ENCODE peak calls at places on chromosomes 12 and 14, in seven cellular contexts. One of them, this sample, is unnamed.

GRCh38 chr12:25839470-25839869 is 119.0 kb upstream of the RASSF8 start:
- DNase-seq in A549: no peak
- DNase-seq in aorta: no peak
- DNase-seq in HCEC 1CT: peak
- DNase-seq in activated gamma-delta T cell treated with anti-CD3 and anti-CD28 coated beads, Interleukin-2, amount 50 U/mL, for 16 hours: no peak
- DNase-seq in CD8-positive, alpha-beta T cell: no peak
- DNase-seq in stimulated activated CD4-positive, alpha-beta T cell treated with anti-CD3 and anti-CD28 coated beads, Interleukin-2, amount 100 ng/mL, for 48 hours: no peak
- DNase-seq in this sample: no peak

GRCh38 chr12:70667253-70667652 is 30.0 kb upstream of the PTPRB start:
- DNase-seq in A549: no peak
- DNase-seq in aorta: no peak
- DNase-seq in HCEC 1CT: no peak
- DNase-seq in activated gamma-delta T cell treated with anti-CD3 and anti-CD28 coated beads, Interleukin-2, amount 50 U/mL, for 16 hours: no peak
- DNase-seq in CD8-positive, alpha-beta T cell: no peak
- DNase-seq in stimulated activated CD4-positive, alpha-beta T cell treated with anti-CD3 and anti-CD28 coated beads, Interleukin-2, amount 100 ng/mL, for 48 hours: no peak
- DNase-seq in this sample: no peak

GRCh38 chr12:92073123-92073522 is 72.5 kb downstream of the BTG1 start:
- DNase-seq in A549: no peak
- DNase-seq in aorta: no peak
- DNase-seq in HCEC 1CT: no peak
- DNase-seq in activated gamma-delta T cell treated with anti-CD3 and anti-CD28 coated beads, Interleukin-2, amount 50 U/mL, for 16 hours: no peak
- DNase-seq in CD8-positive, alpha-beta T cell: no peak
- DNase-seq in stimulated activated CD4-positive, alpha-beta T cell treated with anti-CD3 and anti-CD28 coated beads, Interleukin-2, amount 100 ng/mL, for 48 hours: no peak
- DNase-seq in this sample: no peak

GRCh38 chr12:43241971-43242370 is 310.0 kb downstream of the ADAMTS20 start:
- DNase-seq in A549: no peak
- DNase-seq in aorta: no peak
- DNase-seq in HCEC 1CT: no peak
- DNase-seq in activated gamma-delta T cell treated with anti-CD3 and anti-CD28 coated beads, Interleukin-2, amount 50 U/mL, for 16 hours: no peak
- DNase-seq in CD8-positive, alpha-beta T cell: no peak
- DNase-seq in stimulated activated CD4-positive, alpha-beta T cell treated with anti-CD3 and anti-CD28 coated beads, Interleukin-2, amount 100 ng/mL, for 48 hours: no peak
- DNase-seq in this sample: no peak

GRCh38 chr12:13250416-13250815 is 53.9 kb downstream of the EMP1 start:
- DNase-seq in A549: no peak
- DNase-seq in aorta: no peak
- DNase-seq in HCEC 1CT: peak
- DNase-seq in activated gamma-delta T cell treated with anti-CD3 and anti-CD28 coated beads, Interleukin-2, amount 50 U/mL, for 16 hours: no peak
- DNase-seq in CD8-positive, alpha-beta T cell: no peak
- DNase-seq in stimulated activated CD4-positive, alpha-beta T cell treated with anti-CD3 and anti-CD28 coated beads, Interleukin-2, amount 100 ng/mL, for 48 hours: no peak
- DNase-seq in this sample: no peak

GRCh38 chr12:77925536-77926108 is 94.9 kb downstream of the NAV3 start:
- DNase-seq in A549: peak
- DNase-seq in aorta: peak
- DNase-seq in HCEC 1CT: peak
- DNase-seq in activated gamma-delta T cell treated with anti-CD3 and anti-CD28 coated beads, Interleukin-2, amount 50 U/mL, for 16 hours: no peak
- DNase-seq in CD8-positive, alpha-beta T cell: no peak
- DNase-seq in stimulated activated CD4-positive, alpha-beta T cell treated with anti-CD3 and anti-CD28 coated beads, Interleukin-2, amount 100 ng/mL, for 48 hours: peak
- DNase-seq in this sample: peak

GRCh38 chr12:60173213-60174170 is 577.7 kb downstream of the SLC16A7 start:
- DNase-seq in A549: no peak
- DNase-seq in aorta: no peak
- DNase-seq in HCEC 1CT: no peak
- DNase-seq in activated gamma-delta T cell treated with anti-CD3 and anti-CD28 coated beads, Interleukin-2, amount 50 U/mL, for 16 hours: no peak
- DNase-seq in CD8-positive, alpha-beta T cell: no peak
- DNase-seq in stimulated activated CD4-positive, alpha-beta T cell treated with anti-CD3 and anti-CD28 coated beads, Interleukin-2, amount 100 ng/mL, for 48 hours: no peak
- DNase-seq in this sample: no peak

GRCh38 chr12:27003421-27004311 is 10.5 kb downstream of the TM7SF3 start:
- DNase-seq in A549: no peak
- DNase-seq in aorta: no peak
- DNase-seq in HCEC 1CT: no peak
- DNase-seq in activated gamma-delta T cell treated with anti-CD3 and anti-CD28 coated beads, Interleukin-2, amount 50 U/mL, for 16 hours: no peak
- DNase-seq in CD8-positive, alpha-beta T cell: no peak
- DNase-seq in stimulated activated CD4-positive, alpha-beta T cell treated with anti-CD3 and anti-CD28 coated beads, Interleukin-2, amount 100 ng/mL, for 48 hours: no peak
- DNase-seq in this sample: no peak

GRCh38 chr14:27015046-27015445 is 417.2 kb upstream of the NOVA1 start:
- DNase-seq in A549: no peak
- DNase-seq in aorta: no peak
- DNase-seq in HCEC 1CT: peak
- DNase-seq in activated gamma-delta T cell treated with anti-CD3 and anti-CD28 coated beads, Interleukin-2, amount 50 U/mL, for 16 hours: no peak
- DNase-seq in CD8-positive, alpha-beta T cell: no peak
- DNase-seq in stimulated activated CD4-positive, alpha-beta T cell treated with anti-CD3 and anti-CD28 coated beads, Interleukin-2, amount 100 ng/mL, for 48 hours: no peak
- DNase-seq in this sample: no peak

GRCh38 chr12:104671407-104672095 is 214.8 kb downstream of the CHST11 start:
- DNase-seq in A549: peak
- DNase-seq in aorta: peak
- DNase-seq in HCEC 1CT: peak
- DNase-seq in activated gamma-delta T cell treated with anti-CD3 and anti-CD28 coated beads, Interleukin-2, amount 50 U/mL, for 16 hours: peak
- DNase-seq in CD8-positive, alpha-beta T cell: peak
- DNase-seq in stimulated activated CD4-positive, alpha-beta T cell treated with anti-CD3 and anti-CD28 coated beads, Interleukin-2, amount 100 ng/mL, for 48 hours: peak
- DNase-seq in this sample: no peak

GRCh38 chr12:68237523-68238070 is 12.0 kb upstream of the IL26 start:
- DNase-seq in A549: no peak
- DNase-seq in aorta: no peak
- DNase-seq in HCEC 1CT: peak
- DNase-seq in activated gamma-delta T cell treated with anti-CD3 and anti-CD28 coated beads, Interleukin-2, amount 50 U/mL, for 16 hours: no peak
- DNase-seq in CD8-positive, alpha-beta T cell: no peak
- DNase-seq in stimulated activated CD4-positive, alpha-beta T cell treated with anti-CD3 and anti-CD28 coated beads, Interleukin-2, amount 100 ng/mL, for 48 hours: no peak
- DNase-seq in this sample: no peak

GRCh38 chr12:107145397-107145796 is 52.0 kb upstream of the CRY1 start:
- DNase-seq in A549: no peak
- DNase-seq in aorta: no peak
- DNase-seq in HCEC 1CT: no peak
- DNase-seq in activated gamma-delta T cell treated with anti-CD3 and anti-CD28 coated beads, Interleukin-2, amount 50 U/mL, for 16 hours: no peak
- DNase-seq in CD8-positive, alpha-beta T cell: no peak
- DNase-seq in stimulated activated CD4-positive, alpha-beta T cell treated with anti-CD3 and anti-CD28 coated beads, Interleukin-2, amount 100 ng/mL, for 48 hours: no peak
- DNase-seq in this sample: no peak

GRCh38 chr14:68466491-68466977 is 326.3 kb downstream of the ZFP36L1 start:
- DNase-seq in A549: peak
- DNase-seq in aorta: peak
- DNase-seq in HCEC 1CT: peak
- DNase-seq in activated gamma-delta T cell treated with anti-CD3 and anti-CD28 coated beads, Interleukin-2, amount 50 U/mL, for 16 hours: no peak
- DNase-seq in CD8-positive, alpha-beta T cell: no peak
- DNase-seq in stimulated activated CD4-positive, alpha-beta T cell treated with anti-CD3 and anti-CD28 coated beads, Interleukin-2, amount 100 ng/mL, for 48 hours: no peak
- DNase-seq in this sample: no peak

This sample was measured in ecto neural progenitor cell.